ENCODE peak calls at places on chromosomes 1 and 21, in seven cellular contexts. S is WTC11, O is HCT116, G is K562, L is H1, Y is GM12878, C is HepG2. M is an unnamed sample.

GRCh38 chr1:81672766-81673165 is 128.0 kb upstream of the ADGRL2 start:
- DNase-seq in O (no peak), L (no peak), G (no peak), S (no peak), C (no peak), Y (no peak), M (no peak)

GRCh38 chr1:54804471-54805132 is 3.5 kb upstream of the TTC22 start:
- DNase-seq in O (no peak), G (no peak), Y (no peak), L (no peak), C (no peak), S (no peak), M (no peak)

GRCh38 chr1:160419838-160420169 is 19.4 kb downstream of the VANGL2 start:
- DNase-seq in O (no peak), C (no peak), Y (no peak), S (no peak), G (no peak), L (no peak), M (no peak)

GRCh38 chr21:17454315-17455027 is 58.4 kb upstream of the CXADR start:
- DNase-seq in Y (no peak), L (peak), C (peak), O (peak), S (peak), G (peak), M (peak)

GRCh38 chr1:221439734-221440436 is 302.0 kb downstream of the DUSP10 start:
- DNase-seq in S (no peak), L (no peak), O (peak), Y (no peak), C (peak), G (no peak), M (no peak)

GRCh38 chr1:23422313-23422877 is 2.2 kb downstream of the TCEA3 start:
- DNase-seq in C (no peak), O (no peak), Y (no peak), L (no peak), G (peak), S (no peak), M (no peak)

GRCh38 chr1:33288976-33289857 is 31.7 kb downstream of the A3GALT2 start:
- DNase-seq in C (no peak), S (no peak), G (no peak), L (no peak), Y (no peak), O (no peak), M (no peak)

GRCh38 chr1:61337037-61337436 is 254.7 kb downstream of the NFIA start:
- DNase-seq in S (no peak), C (peak), O (no peak), L (no peak), Y (no peak), G (no peak), M (no peak)

GRCh38 chr1:165877940-165878556 is 50.6 kb downstream of the UCK2 start:
- DNase-seq in S (no peak), Y (peak), L (no peak), O (no peak), G (no peak), C (no peak), M (no peak)

GRCh38 chr1:247111259-247111635 is 7.1 kb upstream of the ZNF669 start:
- DNase-seq in C (no peak), O (no peak), Y (no peak), G (peak), S (peak), L (no peak), M (peak)

GRCh38 chr1:221430133-221430960 is 311.5 kb downstream of the DUSP10 start:
- DNase-seq in S (no peak), G (no peak), L (no peak), Y (no peak), C (no peak), O (no peak), M (no peak)

GRCh38 chr1:7223334-7224080 is 438.3 kb downstream of the CAMTA1 start:
- DNase-seq in O (no peak), Y (no peak), L (no peak), G (no peak), S (no peak), C (no peak), M (no peak)

GRCh38 chr1:110542730-110543129 is 23.8 kb upstream of the KCNA10 start:
- DNase-seq in Y (no peak), S (no peak), L (no peak), O (no peak), G (no peak), C (no peak), M (peak)

GRCh38 chr1:227808566-227808965 is 6.9 kb upstream of the PRSS38 start:
- DNase-seq in G (no peak), O (no peak), S (no peak), Y (no peak), C (no peak), L (no peak), M (no peak)

GRCh38 chr1:67489643-67490042 is 59.4 kb upstream of the SERBP1 start:
- DNase-seq in S (no peak), Y (peak), L (no peak), G (peak), O (peak), C (peak), M (peak)

GRCh38 chr1:1355376-1355775 is 3.0 kb downstream of the MXRA8 start:
- DNase-seq in L (no peak), G (no peak), S (no peak), O (no peak), Y (no peak), C (no peak), M (no peak)

GRCh38 chr1:64933296-64934070 is 32.9 kb downstream of the JAK1 start:
- DNase-seq in O (no peak), G (no peak), C (no peak), S (no peak), Y (no peak), L (no peak), M (no peak)

GRCh38 chr1:239831577-239832355 is 259.9 kb upstream of the FMN2 start:
- DNase-seq in Y (no peak), O (no peak), G (no peak), S (no peak), L (no peak), C (no peak), M (no peak)

GRCh38 chr21:27681841-27682240 is 715.0 kb upstream of the ADAMTS5 start:
- DNase-seq in S (no peak), C (no peak), G (no peak), Y (no peak), L (no peak), O (no peak), M (no peak)

GRCh38 chr1:189819751-189820150 is 657.9 kb downstream of the BRINP3 start:
- DNase-seq in S (no peak), O (no peak), L (no peak), G (no peak), Y (no peak), C (no peak), M (no peak)

GRCh38 chr1:203796223-203796747 is 862 bp downstream of the ZBED6 start:
- DNase-seq in L (no peak), O (no peak), G (no peak), S (no peak), C (peak), Y (peak), M (peak)

GRCh38 chr1:230503741-230504140 is 77.6 kb upstream of the PGBD5 start:
- DNase-seq in Y (no peak), C (no peak), S (no peak), O (no peak), G (no peak), L (no peak), M (no peak)

GRCh38 chr21:36747815-36748381 is 49.0 kb downstream of the SIM2 start:
- DNase-seq in S (peak), C (peak), L (no peak), G (peak), O (no peak), Y (no peak), M (no peak)

GRCh38 chr1:3805038-3805437 is 8.7 kb upstream of the LRRC47 start:
- DNase-seq in Y (no peak), S (no peak), O (no peak), C (no peak), L (no peak), G (no peak), M (no peak)

GRCh38 chr1:110612060-110612745 is 6.0 kb upstream of the KCNA2 start:
- DNase-seq in C (no peak), G (no peak), L (no peak), S (no peak), Y (no peak), O (no peak), M (no peak)

GRCh38 chr1:118898702-118899101 is 89.4 kb downstream of the TBX15 start:
- DNase-seq in Y (no peak), G (no peak), S (no peak), L (no peak), O (no peak), C (no peak), M (no peak)

DNA sequence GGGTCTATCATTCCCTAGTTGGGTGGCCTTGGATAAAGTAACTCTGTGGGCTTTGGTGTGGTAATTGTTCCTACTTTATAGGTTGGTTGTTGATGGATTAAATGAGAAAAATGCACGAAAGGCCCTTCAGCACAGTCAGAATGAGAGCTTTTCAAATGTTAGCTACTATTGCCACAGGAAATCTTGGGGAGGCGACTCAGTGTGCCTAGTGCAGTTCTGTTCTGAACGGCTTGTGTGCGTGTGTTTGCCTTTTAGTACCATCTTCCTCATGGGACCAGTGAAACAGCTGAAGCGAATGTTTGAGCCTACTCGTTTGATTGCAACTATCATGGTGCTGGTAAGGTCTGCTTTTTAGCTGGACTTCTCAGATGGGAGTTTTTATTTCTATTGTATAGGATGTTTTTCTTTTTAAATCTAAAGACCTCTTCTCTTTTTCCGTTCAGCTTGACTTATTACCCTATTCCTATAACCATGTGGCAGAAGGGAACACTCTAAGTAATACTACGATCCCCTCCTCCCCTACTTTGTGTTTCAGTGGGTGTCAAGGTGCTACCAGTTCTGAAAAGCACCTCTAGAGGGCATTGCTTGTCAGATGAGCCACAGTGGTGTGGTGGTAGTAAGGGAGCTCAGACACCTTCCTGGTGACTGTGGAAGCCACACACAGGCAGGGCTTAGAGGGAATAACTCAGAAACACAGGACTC is 9.2 kb downstream of the SFT2D2 start:
- DNase-seq in C (peak), Y (no peak), G (peak), L (no peak), S (peak), O (peak), M (peak)
- TF ChIP-seq SP1 in C (no peak), Y (no peak), G (no peak), L (no peak), S (no peak), O (no peak), M (no peak)

DNA sequence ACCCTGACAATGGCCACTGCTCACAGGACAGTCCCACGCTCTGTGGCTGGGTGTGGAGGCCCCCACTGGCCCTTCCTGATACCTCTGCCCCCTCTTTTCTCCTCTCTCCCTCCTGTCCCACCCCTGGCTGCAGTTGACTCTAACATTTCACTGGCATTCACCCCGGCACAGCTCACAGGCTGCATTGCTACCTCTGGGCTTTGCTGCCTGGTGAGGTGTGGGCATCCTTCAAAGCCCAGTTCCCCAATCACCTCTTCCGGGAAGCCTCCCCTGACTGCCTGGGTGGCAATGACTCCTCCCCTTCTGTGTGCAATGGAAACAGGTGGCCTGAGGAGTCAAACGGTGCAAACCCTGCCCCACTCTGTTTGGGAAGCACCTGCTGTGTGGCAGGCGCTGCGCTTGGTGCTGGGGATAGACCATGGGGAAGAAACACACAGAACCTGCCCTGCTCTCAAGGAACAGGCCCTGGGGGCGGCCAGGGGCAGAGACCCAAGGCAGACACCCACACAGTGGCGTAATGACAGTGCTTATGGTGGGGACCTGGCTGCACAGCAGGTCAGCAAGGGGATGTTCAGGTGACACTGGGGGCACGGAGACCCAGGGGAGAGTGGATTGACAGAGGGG is 39.3 kb upstream of the POFUT2 start:
- DNase-seq in O (no peak), G (no peak), Y (no peak), C (no peak), S (no peak), L (no peak), M (no peak)
- TF ChIP-seq SP1 in O (no peak), G (no peak), Y (no peak), C (no peak), S (no peak), L (no peak), M (no peak)

GRCh38 chr1:87213126-87213496 is 115.6 kb upstream of the LMO4 start:
- DNase-seq in S (no peak), G (no peak), C (no peak), L (no peak), O (no peak), Y (no peak), M (no peak)
- TF ChIP-seq SP1 in S (no peak), G (no peak), C (no peak), L (no peak), O (no peak), Y (no peak), M (no peak)

GRCh38 chr1:187003353-187003752 is 174.6 kb downstream of the PLA2G4A start:
- DNase-seq in O (no peak), L (no peak), S (no peak), C (no peak), Y (no peak), G (no peak), M (no peak)

GRCh38 chr1:187006896-187007295 is 178.1 kb downstream of the PLA2G4A start:
- DNase-seq in C (no peak), S (no peak), L (no peak), G (no peak), Y (no peak), O (no peak), M (no peak)

GRCh38 chr1:186999506-186999905 is 170.8 kb downstream of the PLA2G4A start:
- DNase-seq in L (no peak), G (no peak), Y (no peak), O (no peak), C (no peak), S (no peak), M (no peak)

GRCh38 chr1:186997877-186998276 is 169.1 kb downstream of the PLA2G4A start:
- DNase-seq in Y (no peak), G (no peak), L (no peak), O (no peak), S (no peak), C (no peak), M (no peak)

DNA sequence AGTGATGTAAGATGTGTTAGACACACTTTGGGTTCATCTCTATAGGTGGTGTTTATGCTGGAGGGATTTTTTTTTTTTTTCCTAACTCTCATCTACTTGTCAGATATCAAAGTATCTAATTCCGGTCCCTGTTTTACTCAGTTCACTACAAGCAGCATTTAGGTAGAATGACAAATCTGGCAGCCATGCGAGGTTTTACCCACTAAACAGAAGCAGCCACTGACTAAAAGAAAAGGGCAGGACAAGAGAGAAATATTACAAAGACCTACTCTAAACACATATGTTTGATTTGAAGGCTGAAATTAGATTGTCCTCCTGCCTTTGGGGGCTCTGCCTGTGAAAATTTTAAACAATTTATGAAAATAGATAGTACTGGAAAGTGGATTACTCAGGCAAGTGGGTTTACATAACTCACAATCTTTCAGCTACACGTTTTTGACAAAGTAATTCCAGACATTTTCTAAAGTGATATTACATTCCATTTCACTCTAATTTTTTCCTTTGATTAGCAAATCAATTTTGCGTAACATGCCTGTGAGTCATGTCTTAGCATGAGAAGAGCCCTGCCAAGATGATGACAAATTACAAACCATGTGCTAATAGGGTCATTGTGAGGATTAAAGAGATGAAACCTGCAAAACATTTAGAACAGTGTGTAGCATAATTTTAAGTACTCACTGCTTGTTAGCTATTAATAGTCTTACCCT is 172.6 kb downstream of the PLA2G4A start:
- DNase-seq in L (no peak), G (no peak), C (no peak), S (no peak), Y (no peak), O (no peak), M (no peak)
- TF ChIP-seq SP1 in L (no peak), G (no peak), C (no peak), S (no peak), Y (no peak), O (no peak), M (no peak)

GRCh38 chr21:45590246-45590725 is 48.0 kb upstream of the SLC19A1 start:
- DNase-seq in O (no peak), S (peak), G (peak), C (no peak), L (peak), Y (no peak), M (peak)

GRCh38 chr21:45589686-45590245 is 47.5 kb upstream of the SLC19A1 start:
- DNase-seq in C (no peak), Y (no peak), L (no peak), G (no peak), S (no peak), O (no peak), M (no peak)

GRCh38 chr21:45591619-45592207 is 49.5 kb upstream of the SLC19A1 start:
- DNase-seq in L (no peak), C (no peak), O (no peak), S (no peak), Y (no peak), G (no peak), M (no peak)

GRCh38 chr21:45592208-45592619 is 50.0 kb upstream of the SLC19A1 start:
- DNase-seq in L (no peak), G (peak), C (no peak), Y (peak), O (no peak), S (peak), M (no peak)

GRCh38 chr21:45590726-45591618 is 48.7 kb upstream of the SLC19A1 start:
- DNase-seq in S (peak), L (no peak), C (no peak), O (no peak), Y (peak), G (peak), M (no peak)
- TF ChIP-seq SP1 in S (no peak), L (no peak), C (no peak), O (no peak), Y (no peak), G (peak), M (no peak)

DNA sequence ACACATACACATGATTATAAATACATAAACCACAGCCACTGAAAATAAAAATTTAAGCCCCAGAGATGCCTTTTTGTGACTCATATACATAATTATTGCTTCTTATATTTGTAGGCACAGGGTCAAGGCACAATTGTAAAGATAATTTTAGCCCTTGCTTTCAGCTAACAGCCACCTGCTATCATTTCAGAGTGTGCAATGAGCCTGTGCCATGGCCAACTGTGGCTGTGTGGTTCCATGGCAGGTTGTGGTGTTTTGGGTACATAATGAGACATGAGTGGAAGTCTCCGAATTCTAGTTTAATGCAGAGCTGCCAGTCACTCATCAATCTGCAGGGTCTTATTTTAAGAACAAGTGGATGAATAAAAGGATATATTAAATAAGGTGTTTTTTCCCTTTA is 346.9 kb upstream of the SNX7 start:
- DNase-seq in G (no peak), Y (no peak), C (no peak), O (no peak), S (no peak), L (no peak), M (no peak)
- TF ChIP-seq SP1 in G (no peak), Y (no peak), C (no peak), O (no peak), S (no peak), L (no peak), M (no peak)